ENCODE peak calls at places on chromosomes 12 and 14, in five cellular contexts. S, I, Z, M and P are unnamed samples.

GRCh38 chr14:34930591-34931069 is 52.2 kb upstream of the SRP54 start:
- DNase-seq in S (peak), I (no peak), M (no peak), Z (no peak), P (no peak)

GRCh38 chr14:44912041-44912869 is 49.5 kb downstream of the KLHL28 start:
- DNase-seq in I (no peak), S (no peak), M (no peak), Z (no peak), P (no peak)

GRCh38 chr12:26250801-26251200 is 55.4 kb downstream of the SSPN start:
- DNase-seq in S (no peak), Z (no peak), I (no peak), M (no peak), P (no peak)

GRCh38 chr14:53062856-53063255 is 90.3 kb downstream of the DDHD1 start:
- DNase-seq in S (no peak), M (no peak), I (no peak), Z (no peak), P (no peak)

GRCh38 chr12:51884676-51885229 is 3.1 kb upstream of the ANKRD33 start:
- DNase-seq in I (peak), Z (peak), S (no peak), M (no peak), P (no peak)

GRCh38 chr12:132444957-132445883 is 44.7 kb upstream of the FBRSL1 start:
- DNase-seq in I (no peak), Z (no peak), M (peak), S (peak), P (no peak)

GRCh38 chr14:55891692-55892091 is 226.5 kb upstream of the PELI2 start:
- DNase-seq in S (no peak), M (no peak), Z (no peak), I (no peak), P (no peak)

GRCh38 chr12:47900480-47901129 is 4.2 kb downstream of the VDR start:
- DNase-seq in I (no peak), M (no peak), S (no peak), Z (peak), P (peak)

GRCh38 chr14:69008411-69008810 is 29.3 kb upstream of the ACTN1 start:
- DNase-seq in S (no peak), I (no peak), Z (peak), M (no peak), P (no peak)

GRCh38 chr14:63745272-63745671 is 17.4 kb upstream of the SGPP1 start:
- DNase-seq in I (no peak), M (no peak), Z (no peak), S (no peak), P (no peak)

GRCh38 chr14:55071870-55072640 is 20.6 kb downstream of the MAPK1IP1L start:
- DNase-seq in S (no peak), M (no peak), I (peak), Z (peak), P (peak)

GRCh38 chr12:50536831-50537537 is 32.2 kb downstream of the DIP2B start:
- DNase-seq in S (no peak), M (no peak), I (no peak), Z (no peak), P (no peak)

GRCh38 chr12:125246346-125246656 is 181.1 kb downstream of the AACS start:
- DNase-seq in I (no peak), Z (no peak), S (no peak), M (no peak), P (no peak)

GRCh38 chr12:118334939-118335567 is 37.7 kb downstream of the TAOK3 start:
- DNase-seq in S (no peak), I (no peak), M (no peak), Z (no peak), P (no peak)

GRCh38 chr14:41285193-41285748 is 321.4 kb upstream of the LRFN5 start:
- DNase-seq in I (peak), S (no peak), M (no peak), Z (peak), P (no peak)

GRCh38 chr12:103855036-103855712 is 14.1 kb upstream of the NT5DC3 start:
- DNase-seq in S (no peak), Z (peak), M (no peak), I (no peak), P (no peak)